ENCODE peak calls at places on chromosomes 12 and 14, in four cellular contexts. U is iPS DF 6.9; V is effector memory CD4-positive, alpha-beta T cell; S is H1. F is an unnamed sample. For H3K4me1, the result is how much of the 10 kb centered on the place peaks cover.

GRCh38 chr12:113244015-113244983 is 23.0 kb downstream of the TPCN1 start:
- DNase-seq in U (no peak), V (no peak), S (no peak), F (peak)

GRCh38 chr12:28882444-28882843 is 266.6 kb upstream of the FAR2 start:
- DNase-seq in U (no peak), V (no peak), S (no peak), F (no peak)

GRCh38 chr12:118188690-118189371 is 52.9 kb downstream of the PEBP1 start:
- DNase-seq in U (no peak), V (no peak), S (no peak), F (peak)

GRCh38 chr14:93788557-93789365 is 476 bp upstream of the PRIMA1 start:
- DNase-seq in U (no peak), V (no peak), S (no peak), F (peak)

GRCh38 chr14:53186532-53186931 is 33.4 kb upstream of the DDHD1 start:
- DNase-seq in U (no peak), V (no peak), S (no peak), F (no peak)

GRCh38 chr12:119593578-119594398 is at the start of gene TMEM233:
- DNase-seq in U (no peak), V (no peak), S (no peak), F (peak)

GRCh38 chr12:108594-108993 is 42.0 kb downstream of the IQSEC3 start:
- DNase-seq in U (no peak), V (no peak), S (no peak), F (peak)

GRCh38 chr14:92322516-92322915 is 449 bp upstream of the SLC24A4 start:
- DNase-seq in U (no peak), V (no peak), S (no peak), F (no peak)

GRCh38 chr14:50601405-50601804 is 41.5 kb downstream of the ATL1 start:
- DNase-seq in U (no peak), V (no peak), S (no peak), F (no peak)

GRCh38 chr12:53712059-53712643 is 15.1 kb downstream of the CALCOCO1 start:
- DNase-seq in U (no peak), V (no peak), S (no peak), F (no peak)

GRCh38 chr12:105256921-105257320 is 20.9 kb upstream of the APPL2 start:
- DNase-seq in U (no peak), V (no peak), S (no peak), F (no peak)

GRCh38 chr12:4421590-4422031 is 24.0 kb downstream of the FGF6 start:
- DNase-seq in U (peak), V (peak), S (no peak), F (peak)

GRCh38 chr12:59372971-59373370 is 222.9 kb upstream of the SLC16A7 start:
- DNase-seq in U (peak), V (no peak), S (no peak), F (no peak)

GRCh38 chr12:32983968-32984367 is 87.4 kb upstream of the PKP2 start:
- DNase-seq in U (no peak), V (no peak), S (peak), F (no peak)

GRCh38 chr14:58626441-58626840 is 11.3 kb upstream of the DACT1 start:
- DNase-seq in U (no peak), V (no peak), S (no peak), F (no peak)

GRCh38 chr14:60861545-60862147 is 119.2 kb downstream of the TRMT5 start:
- DNase-seq in U (no peak), V (no peak), S (no peak), F (no peak)

GRCh38 chr12:90044069-90044468 is 335.4 kb upstream of the ATP2B1 start:
- DNase-seq in U (no peak), V (no peak), S (no peak), F (no peak)

DNA sequence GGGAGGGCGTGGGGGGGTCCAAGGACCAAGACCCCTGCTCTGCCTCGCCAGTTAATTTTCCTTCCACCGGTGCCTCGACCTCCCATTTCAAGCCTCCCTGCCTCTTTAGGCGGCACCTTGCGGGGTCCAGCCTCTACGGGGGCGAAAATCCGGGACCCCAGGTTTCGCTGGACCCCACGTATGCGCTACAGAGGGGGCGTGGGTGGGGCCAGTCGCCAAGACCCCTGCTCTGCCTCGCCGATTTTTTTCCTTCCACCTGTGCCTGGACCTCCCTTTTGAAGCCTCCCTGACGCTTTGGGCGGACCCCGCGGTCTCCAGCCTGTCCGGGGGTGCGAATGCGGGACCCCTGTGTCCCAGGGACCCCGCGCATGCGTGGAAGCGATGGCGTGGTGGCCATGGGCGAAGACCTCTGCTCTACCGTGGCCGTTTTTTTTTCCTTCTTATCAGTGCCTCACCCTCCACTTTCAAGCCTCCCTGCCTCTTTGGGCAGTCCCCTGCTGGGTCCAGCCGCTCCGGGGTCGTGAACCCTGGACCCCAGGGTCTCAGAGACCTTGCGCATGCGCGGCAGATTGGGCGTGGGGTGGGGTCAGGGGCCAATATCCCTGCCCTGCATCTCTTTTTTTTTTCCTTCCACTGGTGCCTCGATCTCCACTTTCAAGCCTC is 324.2 kb downstream of the ALG10 start:
- DNase-seq in U (no peak), V (no peak), S (no peak), F (no peak)
- H3K4me3 ChIP-seq in U (no peak), V (no peak), S (no peak), F (no peak)

GRCh38 chr12:52141306-52141705 is 50.5 kb downstream of the KRT80 start:
- DNase-seq in U (no peak), V (no peak), S (no peak), F (no peak)

GRCh38 chr12:52139579-52140062 is 52.2 kb downstream of the KRT80 start:
- DNase-seq in U (no peak), V (no peak), S (no peak), F (no peak)

GRCh38 chr12:52139147-52139546 is 52.7 kb downstream of the KRT80 start:
- DNase-seq in U (no peak), V (no peak), S (no peak), F (no peak)

GRCh38 chr12:52141875-52142274 is 49.9 kb downstream of the KRT80 start:
- DNase-seq in U (no peak), V (no peak), S (no peak), F (no peak)

GRCh38 chr12:52137746-52138145 is 54.1 kb downstream of the KRT80 start:
- DNase-seq in U (no peak), V (no peak), S (no peak), F (no peak)
- H3K4me1 ChIP-seq in U (under half), V (under half), S (under half), F (under half)

GRCh38 chr14:103762547-103762946 is 46.9 kb downstream of the ZFYVE21 start:
- DNase-seq in U (no peak), V (no peak), S (no peak), F (no peak)
- H3K27ac ChIP-seq in U (no peak), V (no peak), S (no peak), F (no peak)

DNA sequence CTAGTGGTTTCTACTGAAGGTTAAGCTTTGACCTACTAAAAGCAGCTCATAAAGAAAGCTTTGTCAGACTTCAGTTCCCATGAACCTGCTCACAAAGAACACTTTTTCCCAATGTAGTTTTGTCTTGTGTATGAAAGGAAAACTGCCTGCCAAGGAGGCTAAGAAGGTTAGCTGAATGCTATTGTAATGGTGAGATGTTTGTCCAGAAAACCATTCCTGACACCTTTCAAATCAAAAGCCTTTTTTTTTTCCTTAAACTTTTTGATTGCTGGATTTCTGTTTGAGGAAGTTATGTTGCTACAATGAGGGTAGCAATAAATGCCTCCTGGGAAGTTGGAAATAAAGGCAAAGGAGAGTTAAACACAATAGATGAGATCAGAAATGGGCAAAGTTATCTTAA is 27.3 kb downstream of the TECPR2 start:
- DNase-seq in U (no peak), V (no peak), S (no peak), F (no peak)
- H3K4me3 ChIP-seq in U (no peak), V (no peak), S (no peak), F (no peak)

GRCh38 chr14:68938515-68939423 is 40.3 kb downstream of the ACTN1 start:
- DNase-seq in U (no peak), V (no peak), S (no peak), F (no peak)

GRCh38 chr14:68940614-68941185 is 38.4 kb downstream of the ACTN1 start:
- DNase-seq in U (no peak), V (no peak), S (no peak), F (no peak)

GRCh38 chr14:68939893-68940613 is 39.0 kb downstream of the ACTN1 start:
- DNase-seq in U (no peak), V (no peak), S (no peak), F (peak)

GRCh38 chr14:68937790-68938514 is 41.1 kb downstream of the ACTN1 start:
- DNase-seq in U (no peak), V (no peak), S (no peak), F (peak)

GRCh38 chr14:68939424-68939892 is 39.6 kb downstream of the ACTN1 start:
- DNase-seq in U (no peak), V (no peak), S (no peak), F (no peak)
- H3K4me1 ChIP-seq in U (under half), V (under half), S (under half), F (half or more)

DNA sequence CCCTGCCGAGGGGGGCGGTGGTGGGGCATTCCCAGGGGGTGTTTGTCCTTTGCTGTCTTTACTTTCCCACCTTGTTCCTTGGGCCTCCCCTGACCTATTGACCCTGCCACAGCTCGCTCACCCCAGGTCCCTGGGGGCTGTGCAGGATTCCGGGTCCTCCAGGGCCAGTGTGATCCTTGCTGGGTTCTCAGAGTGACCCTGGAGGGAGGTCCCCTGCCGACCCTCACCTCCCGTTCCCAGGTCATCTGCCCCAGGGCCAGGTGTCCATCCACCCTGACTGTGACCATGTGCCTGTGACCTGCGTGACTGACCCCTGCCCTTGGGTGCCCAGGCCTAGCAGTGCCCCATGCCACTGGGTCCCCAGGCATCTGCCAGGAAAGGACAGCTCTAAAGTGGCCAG is 23.8 kb downstream of the PACS2 start:
- DNase-seq in U (no peak), V (no peak), S (no peak), F (no peak)
- H3K27ac ChIP-seq in U (no peak), V (no peak), S (no peak), F (peak)

DNA sequence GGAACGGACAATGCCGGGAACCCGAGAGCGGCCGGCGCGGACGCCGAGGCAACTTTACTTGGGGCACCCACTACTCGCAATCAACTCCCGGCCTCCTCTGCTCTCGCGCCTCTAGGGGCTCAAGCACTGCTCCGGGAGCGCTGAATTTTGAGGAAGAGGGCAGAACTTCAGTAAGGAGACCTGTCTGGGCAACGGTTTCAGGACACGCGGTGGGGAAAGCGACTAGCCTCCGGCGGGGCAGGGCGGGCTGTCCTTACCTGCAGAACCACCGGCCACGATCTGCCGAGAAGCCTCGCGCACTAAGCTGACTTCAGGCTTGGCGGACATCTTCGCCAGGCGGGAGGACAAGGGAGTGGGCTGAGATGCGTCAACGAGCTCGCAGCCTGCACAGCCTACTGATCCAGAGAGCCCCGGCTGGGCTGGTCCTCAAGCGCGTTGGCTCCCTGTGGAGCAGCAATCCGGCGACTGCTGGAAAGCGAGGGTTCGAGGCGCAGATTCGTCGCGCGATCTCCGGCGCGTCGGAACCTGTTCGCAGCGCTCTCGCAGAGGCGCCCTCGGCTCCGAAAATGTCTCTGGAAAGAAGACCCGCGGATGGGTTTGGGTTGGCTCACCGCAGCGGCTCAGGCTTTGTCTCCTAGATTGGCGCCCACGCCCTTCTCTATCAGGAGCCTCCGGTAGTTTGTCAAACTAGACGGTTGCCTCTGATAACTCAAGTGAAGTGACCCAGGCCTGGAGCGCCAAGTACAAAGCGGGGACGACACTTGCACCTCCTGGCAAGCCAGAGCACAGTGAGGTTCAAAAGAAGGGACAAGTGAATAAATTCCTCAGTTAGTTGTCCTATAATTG is at the start of gene SLC25A21:
- DNase-seq in U (no peak), V (no peak), S (peak), F (peak)
- H3K4me3 ChIP-seq in U (peak), V (no peak), S (peak), F (peak)

GRCh38 chr12:7486512-7486911 is 17.1 kb downstream of the CD163 start:
- DNase-seq in U (no peak), V (no peak), S (no peak), F (no peak)
- H3K4me1 ChIP-seq in U (under half), V (under half), S (under half), F (under half)

GRCh38 chr12:93301171-93301570 is 76.6 kb upstream of the NUDT4 start:
- DNase-seq in U (no peak), V (no peak), S (no peak), F (no peak)
- H3K27ac ChIP-seq in U (no peak), V (no peak), S (no peak), F (peak)

DNA sequence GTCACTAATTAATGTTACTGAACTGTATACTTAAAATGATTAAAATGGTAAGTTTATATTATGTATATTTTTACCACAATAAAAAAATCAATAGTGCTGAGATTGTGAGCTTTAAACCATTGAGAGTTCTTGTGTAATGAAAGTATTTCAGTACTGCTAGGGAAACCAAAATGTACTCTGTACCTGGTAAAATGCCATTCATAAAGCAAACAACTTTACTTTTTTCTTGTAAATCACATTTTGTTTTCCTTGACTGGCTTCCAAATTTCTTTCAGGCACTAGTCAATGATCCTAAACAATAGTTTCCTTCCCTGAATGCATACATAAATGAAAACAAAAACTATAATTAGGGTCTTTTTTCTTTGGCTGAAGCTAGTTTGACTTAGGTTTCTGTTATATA is 29.4 kb upstream of the SNRPF start:
- DNase-seq in U (no peak), V (no peak), S (no peak), F (no peak)
- H3K4me3 ChIP-seq in U (no peak), V (no peak), S (no peak), F (no peak)

F was measured in heart right ventricle.